ENCODE peak calls at places on chromosomes 13 and 19, in six cellular contexts. O is psoas muscle; A is stimulated activated CD8-positive, alpha-beta memory T cell treated with anti-CD3 and anti-CD28 coated beads, Interleukin-7, amount 100 ng/mL, for 24 hours; C is NCI-H1092; I is HFFc6; D is naive thymus-derived CD8-positive, alpha-beta T cell. S is an unnamed sample.

GRCh38 chr13:90757127-90757680 is 590.3 kb upstream of the MIR17HG start:
- DNase-seq in O (no peak), A (no peak), C (no peak), I (no peak), D (no peak), S (no peak)

GRCh38 chr19:11247391-11247790 is 8.0 kb downstream of the ANGPTL8 start:
- DNase-seq in O (peak; percentile 75), A (no peak), C (no peak), I (no peak), D (no peak), S (no peak)

GRCh38 chr19:6204212-6204611 is 68.7 kb downstream of the ACSBG2 start:
- DNase-seq in O (no peak), A (no peak), C (no peak), I (no peak), D (no peak), S (peak; percentile 29)

GRCh38 chr13:114177245-114178010 is 1.6 kb upstream of the CFAP97D2 start:
- DNase-seq in O (no peak), A (no peak), C (no peak), I (no peak), D (no peak), S (no peak)

GRCh38 chr13:52837850-52838249 is 10.6 kb downstream of the PCDH8 start:
- DNase-seq in O (no peak), A (no peak), C (no peak), I (no peak), D (no peak), S (no peak)

GRCh38 chr19:10583021-10583776 is 3.9 kb downstream of the AP1M2 start:
- DNase-seq in O (no peak), A (no peak), C (no peak), I (no peak), D (no peak), S (no peak)

GRCh38 chr13:25494708-25495411 is 123.1 kb downstream of the ATP8A2 start:
- DNase-seq in O (no peak), A (no peak), C (peak; percentile 87), I (no peak), D (no peak), S (no peak)

GRCh38 chr19:13117176-13117771 is 734 bp upstream of the TRMT1 start:
- DNase-seq in O (no peak), A (no peak), C (no peak), I (no peak), D (no peak), S (no peak)

GRCh38 chr13:113413898-113414282 is 39.4 kb downstream of the ADPRHL1 start:
- DNase-seq in O (peak; percentile 72), A (no peak), C (no peak), I (no peak), D (no peak), S (peak; percentile 8)

GRCh38 chr19:18460313-18460712 is 22.4 kb upstream of the ISYNA1 start:
- DNase-seq in O (peak; percentile 90), A (no peak), C (no peak), I (peak; percentile 35), D (no peak), S (no peak)

GRCh38 chr19:33418461-33418860 is 45.0 kb downstream of the CEBPG start:
- DNase-seq in O (no peak), A (no peak), C (no peak), I (no peak), D (no peak), S (no peak)

GRCh38 chr13:27406178-27406939 is 18.1 kb upstream of the GTF3A start:
- DNase-seq in O (no peak), A (no peak), C (peak; percentile 56), I (peak; percentile 26), D (peak; percentile 50), S (no peak)

GRCh38 chr19:6593651-6594416 is 2.9 kb upstream of the CD70 start:
- DNase-seq in O (no peak), A (no peak), C (no peak), I (no peak), D (no peak), S (no peak)

GRCh38 chr13:36418022-36418805 is 14.1 kb upstream of the CCNA1 start:
- DNase-seq in O (no peak), A (no peak), C (no peak), I (peak; percentile 16), D (no peak), S (peak; percentile 37)

GRCh38 chr13:51590966-51591627 is 6.8 kb downstream of the WDFY2 start:
- DNase-seq in O (no peak), A (no peak), C (no peak), I (peak; percentile 99), D (no peak), S (peak; percentile 88)

GRCh38 chr13:60261432-60262351 is 98.0 kb upstream of the DIAPH3 start:
- DNase-seq in O (no peak), A (no peak), C (peak; percentile 61), I (no peak), D (no peak), S (no peak)

GRCh38 chr19:38209152-38209551 is 14.9 kb downstream of the DPF1 start:
- DNase-seq in O (no peak), A (no peak), C (no peak), I (no peak), D (no peak), S (no peak)

GRCh38 chr13:30664689-30665088 is 47.0 kb downstream of the USPL1 start:
- DNase-seq in O (no peak), A (no peak), C (no peak), I (no peak), D (no peak), S (no peak)

GRCh38 chr13:22050951-22051563 is 380.2 kb downstream of the FGF9 start:
- DNase-seq in O (no peak), A (no peak), C (no peak), I (no peak), D (no peak), S (no peak)

GRCh38 chr13:27455331-27455855 is 5.0 kb upstream of the MTIF3 start:
- DNase-seq in O (no peak), A (no peak), C (no peak), I (no peak), D (peak; percentile 20), S (no peak)

GRCh38 chr13:78595819-78596700 is 7.3 kb downstream of the POU4F1 start:
- DNase-seq in O (no peak), A (no peak), C (peak; percentile 72), I (no peak), D (no peak), S (no peak)

GRCh38 chr19:43438291-43439162 is 23.8 kb downstream of the TEX101 start:
- DNase-seq in O (peak; percentile 20), A (no peak), C (no peak), I (peak; percentile 76), D (no peak), S (no peak)

GRCh38 chr13:96141032-96141431 is 51.1 kb downstream of the HS6ST3 start:
- DNase-seq in O (no peak), A (no peak), C (no peak), I (no peak), D (no peak), S (no peak)

GRCh38 chr13:58992478-58993042 is 1171.2 kb downstream of the DIAPH3 start:
- DNase-seq in O (no peak), A (no peak), C (no peak), I (no peak), D (no peak), S (no peak)

GRCh38 chr13:48942131-48942530 is 33.6 kb upstream of the FNDC3A start:
- DNase-seq in O (no peak), A (no peak), C (no peak), I (peak; percentile 48), D (no peak), S (peak; percentile 19)

GRCh38 chr13:94433055-94433947 is 46.2 kb downstream of the DCT start:
- DNase-seq in O (no peak), A (no peak), C (peak; percentile 67), I (no peak), D (no peak), S (no peak)

GRCh38 chr19:46080561-46080960 is 39.8 kb upstream of the IGFL4 start:
- DNase-seq in O (no peak), A (no peak), C (no peak), I (peak; percentile 82), D (no peak), S (peak; percentile 49)

GRCh38 chr19:6948884-6949283 is 61.5 kb downstream of the ADGRE1 start:
- DNase-seq in O (no peak), A (no peak), C (no peak), I (no peak), D (no peak), S (no peak)

GRCh38 chr13:106357198-106357597 is 178.3 kb downstream of the EFNB2 start:
- DNase-seq in O (no peak), A (no peak), C (no peak), I (no peak), D (no peak), S (no peak)

GRCh38 chr19:33507021-33507956 is 14.3 kb downstream of the PEPD start:
- DNase-seq in O (no peak), A (no peak), C (no peak), I (peak; percentile 19), D (no peak), S (no peak)

GRCh38 chr19:11496391-11497163 is 9.1 kb downstream of the ZNF653 start:
- DNase-seq in O (peak; percentile 70), A (peak; percentile 51), C (no peak), I (peak; percentile 80), D (peak; percentile 48), S (peak; percentile 74)

GRCh38 chr13:60755380-60756163 is 358.6 kb downstream of the TDRD3 start:
- DNase-seq in O (no peak), A (no peak), C (no peak), I (no peak), D (no peak), S (no peak)

GRCh38 chr19:890831-891230 is 2.2 kb downstream of the MED16 start:
- DNase-seq in O (peak; percentile 12), A (no peak), C (no peak), I (no peak), D (no peak), S (no peak)

GRCh38 chr19:15320118-15320517 is 12.2 kb downstream of the BRD4 start:
- DNase-seq in O (no peak), A (no peak), C (no peak), I (peak; percentile 64), D (no peak), S (no peak)

GRCh38 chr13:33441015-33441414 is 155.5 kb upstream of the STARD13 start:
- DNase-seq in O (no peak), A (no peak), C (peak; percentile 7), I (peak; percentile 23), D (no peak), S (no peak)

GRCh38 chr19:5292453-5292842 is 48.2 kb downstream of the PTPRS start:
- DNase-seq in O (no peak), A (no peak), C (no peak), I (no peak), D (no peak), S (no peak)

S was measured in stromal cell of bone marrow.